ENCODE peak calls at places on chromosomes 4 and X, in four cellular contexts. X, H, J and L are unnamed samples.
A peak's percentile ranks its signal among the peaks of the same experiment; 100 is the strongest.

GRCh38 chr4:11525085-11525484 is 96.4 kb upstream of the HS3ST1 start:
- DNase-seq in X (no peak), H (no peak), J (no peak), L (no peak)

GRCh38 chrX:35244796-35245508 is 302.4 kb downstream of the FAM47B start:
- DNase-seq in X (no peak), H (no peak), J (no peak), L (no peak)

GRCh38 chrX:56233682-56234081 is 1.5 kb downstream of the KLF8 start:
- DNase-seq in X (peak; percentile 15), H (peak; percentile 36), J (peak; percentile 73), L (peak; percentile 73)

GRCh38 chr4:125956281-125956680 is 641.5 kb downstream of the FAT4 start:
- DNase-seq in X (no peak), H (no peak), J (no peak), L (no peak)

GRCh38 chr4:152032722-152033131 is 271.9 kb upstream of the GATB start:
- DNase-seq in X (no peak), H (no peak), J (peak; percentile 53), L (no peak)

GRCh38 chrX:16187024-16187698 is 19.9 kb downstream of the MAGEB17 start:
- DNase-seq in X (no peak), H (no peak), J (no peak), L (no peak)

GRCh38 chr4:182625193-182625592 is 292.0 kb downstream of the DCTD start:
- DNase-seq in X (no peak), H (no peak), J (no peak), L (no peak)

GRCh38 chr4:102599887-102600286 is 98.7 kb downstream of the NFKB1 start:
- DNase-seq in X (no peak), H (no peak), J (no peak), L (no peak)

GRCh38 chrX:47579537-47579936 is 2.7 kb upstream of the TIMP1 start:
- DNase-seq in X (no peak), H (no peak), J (no peak), L (peak; percentile 38)

GRCh38 chrX:47723083-47723482 is 64.1 kb upstream of the UXT start:
- DNase-seq in X (no peak), H (no peak), J (no peak), L (no peak)

GRCh38 chrX:100647739-100648138 is 3.7 kb downstream of the SRPX2 start:
- DNase-seq in X (no peak), H (no peak), J (no peak), L (no peak)

GRCh38 chrX:107448625-107449468 is 605 bp upstream of the FRMPD3 start:
- DNase-seq in X (no peak), H (no peak), J (no peak), L (no peak)

GRCh38 chr4:48388504-48389154 is 47.3 kb downstream of the SLAIN2 start:
- DNase-seq in X (no peak), H (no peak), J (no peak), L (no peak)

GRCh38 chrX:48474127-48474526 is 1.9 kb upstream of the FTSJ1 start:
- DNase-seq in X (no peak), H (no peak), J (no peak), L (no peak)

GRCh38 chr4:2910409-2910808 is 52.8 kb downstream of the NOP14 start:
- DNase-seq in X (no peak), H (no peak), J (no peak), L (no peak)

GRCh38 chr4:77349796-77350195 is 192.8 kb downstream of the CCNG2 start:
- DNase-seq in X (no peak), H (no peak), J (no peak), L (no peak)

GRCh38 chr4:106369456-106370060 is 980 bp upstream of the GIMD1 start:
- DNase-seq in X (peak; percentile 52), H (no peak), J (no peak), L (no peak)

GRCh38 chrX:23317799-23318724 is 16.6 kb upstream of the PTCHD1 start:
- DNase-seq in X (no peak), H (no peak), J (no peak), L (peak; percentile 34)

GRCh38 chr4:127113852-127114362 is 518.9 kb upstream of the INTU start:
- DNase-seq in X (no peak), H (no peak), J (no peak), L (no peak)

GRCh38 chr4:129059028-129059427 is 34.3 kb downstream of the SCLT1 start:
- DNase-seq in X (no peak), H (no peak), J (no peak), L (no peak)
- H3K9me3 ChIP-seq in X (peaks cover 6% of the 10 kb centered on the region), H (no peaks in the 10 kb centered on the region), J (peaks cover 97% of the 10 kb centered on the region), L (peaks cover 31% of the 10 kb centered on the region)

GRCh38 chrX:46572295-46572936 is 1.1 kb upstream of the CHST7 start:
- DNase-seq in X (no peak), H (no peak), J (no peak), L (no peak)
- TF ChIP-seq CTCF in X (peak; percentile 11), H (no peak), J (no peak), L (no peak)

GRCh38 chr4:161791796-161792556 is 371.8 kb downstream of the FSTL5 start:
- DNase-seq in X (no peak), H (no peak), J (no peak), L (no peak)
- H3K9me3 ChIP-seq in X (peaks cover 4% of the 10 kb centered on the region), H (no peaks in the 10 kb centered on the region), J (no peaks in the 10 kb centered on the region), L (no peaks in the 10 kb centered on the region)

GRCh38 chrX:117985241-117985640 is 131.4 kb downstream of the KLHL13 start:
- DNase-seq in X (no peak), H (no peak), J (no peak), L (no peak)
- TF ChIP-seq CTCF in X (peak; percentile 48), H (no peak), J (no peak), L (no peak)

GRCh38 chrX:69493766-69494165 is 10.4 kb upstream of the NALF2 start:
- DNase-seq in X (no peak), H (no peak), J (no peak), L (no peak)
- H3K9me3 ChIP-seq in X (no peaks in the 10 kb centered on the region), H (no peaks in the 10 kb centered on the region), J (no peaks in the 10 kb centered on the region), L (peaks cover 3% of the 10 kb centered on the region)

DNA sequence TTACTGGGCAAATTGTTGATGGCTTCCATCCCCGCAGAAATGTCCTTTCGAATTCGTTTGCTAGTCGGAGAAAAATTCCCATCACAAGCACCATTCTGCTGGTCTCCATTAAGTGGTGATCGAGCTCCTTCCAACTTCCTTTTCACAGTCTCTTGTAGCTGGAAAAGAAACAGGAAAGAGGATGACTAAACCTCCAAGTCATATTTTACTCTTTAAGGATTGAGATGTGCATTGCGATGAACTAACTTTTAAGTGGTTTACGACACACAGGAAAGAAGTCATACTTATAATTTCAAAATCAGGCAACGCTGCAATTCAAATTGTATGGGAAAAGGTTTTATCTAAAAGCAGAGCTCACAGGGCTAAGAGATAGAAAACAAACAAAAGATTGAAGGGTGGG is 225.2 kb downstream of the MGST2 start:
- DNase-seq in X (no peak), H (no peak), J (no peak), L (no peak)
- TF ChIP-seq CTCF in X (no peak), H (no peak), J (no peak), L (no peak)

GRCh38 chrX:154312116-154312515 is 16.5 kb downstream of the TKTL1 start:
- DNase-seq in X (no peak), H (no peak), J (no peak), L (no peak)
- H3K9me3 ChIP-seq in X (peaks cover 1% of the 10 kb centered on the region), H (no peaks in the 10 kb centered on the region), J (no peaks in the 10 kb centered on the region), L (no peaks in the 10 kb centered on the region)

DNA sequence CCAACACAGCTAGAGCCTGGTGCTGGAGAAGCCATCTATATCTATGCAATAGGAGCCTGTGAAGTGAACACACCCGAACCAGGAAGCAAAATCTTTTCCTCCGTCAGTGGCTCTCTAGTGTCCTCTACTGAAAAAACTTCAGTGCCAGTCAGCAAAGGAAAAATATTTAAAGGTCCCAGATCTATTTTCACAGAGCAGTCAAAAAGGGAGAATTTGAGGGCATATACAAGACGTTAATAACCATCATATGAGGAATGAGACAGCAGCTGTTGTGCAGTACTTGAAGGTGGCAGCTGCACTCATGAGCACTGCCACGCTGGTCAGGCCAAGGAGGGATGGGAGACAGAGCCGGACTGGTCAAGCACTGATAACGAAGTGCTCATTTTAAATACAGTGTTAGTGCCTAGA is 14.4 kb downstream of the MCUB start:
- DNase-seq in X (no peak), H (no peak), J (no peak), L (no peak)
- TF ChIP-seq CTCF in X (peak; percentile 49), H (no peak), J (no peak), L (no peak)

DNA sequence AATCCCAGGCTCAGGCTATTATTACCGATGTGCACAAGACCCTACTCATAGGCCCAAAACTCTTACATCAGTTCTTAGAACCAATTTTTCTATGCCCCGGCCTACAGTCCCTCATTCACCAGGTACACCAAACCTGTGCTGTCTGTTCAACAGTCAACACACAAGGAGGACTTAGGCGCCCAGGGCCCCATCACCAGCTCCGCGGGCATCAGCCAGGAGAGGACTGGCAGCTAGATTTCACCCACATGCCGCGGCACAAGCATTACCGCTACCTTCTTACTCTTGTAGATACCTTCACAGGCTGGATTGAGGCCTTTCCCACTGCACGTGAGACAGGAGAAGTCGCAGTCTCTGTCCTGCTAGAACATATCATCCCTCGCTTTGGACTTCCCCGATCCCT is 962.5 kb downstream of the RPA4 start:
- DNase-seq in X (no peak), H (no peak), J (no peak), L (no peak)
- H3K9me3 ChIP-seq in X (peaks cover 2% of the 10 kb centered on the region), H (no peaks in the 10 kb centered on the region), J (no peaks in the 10 kb centered on the region), L (no peaks in the 10 kb centered on the region)

GRCh38 chrX:125262836-125263235 is 56.8 kb upstream of the TEX13C start:
- DNase-seq in X (no peak), H (no peak), J (no peak), L (no peak)
- TF ChIP-seq CTCF in X (no peak), H (no peak), J (no peak), L (no peak)